ENCODE peak calls at places on chromosomes 16 and 17, in four cellular contexts. Z is A673, F is adrenal gland, E is kidney epithelial cell. M is an unnamed sample. For H3K36me3, the result is how much of the 10 kb centered on the place peaks cover.

GRCh38 chr17:3870871-3871306 is 22.0 kb downstream of the CAMKK1 start:
- DNase-seq in Z (peak), F (no peak), E (no peak), M (no peak)

GRCh38 chr16:72723781-72724180 is 324.1 kb downstream of the ZFHX3 start:
- DNase-seq in Z (no peak), F (no peak), E (no peak), M (no peak)

GRCh38 chr16:68833251-68833650 is 10.1 kb upstream of the TANGO6 start:
- DNase-seq in Z (no peak), F (no peak), E (no peak), M (no peak)

GRCh38 chr17:30160419-30161172 is 44.0 kb downstream of the NSRP1 start:
- DNase-seq in Z (no peak), F (no peak), E (no peak), M (no peak)

GRCh38 chr17:80523054-80523744 is 21.4 kb upstream of the RPTOR start:
- DNase-seq in Z (no peak), F (no peak), E (no peak), M (no peak)

GRCh38 chr17:21043296-21044232 is 753 bp upstream of the USP22 start:
- DNase-seq in Z (peak), F (peak), E (peak), M (peak)

GRCh38 chr17:13395872-13396271 is 205.9 kb downstream of the HS3ST3A1 start:
- DNase-seq in Z (no peak), F (no peak), E (no peak), M (no peak)

GRCh38 chr16:23999663-24000062 is 163.9 kb downstream of the PRKCB start:
- DNase-seq in Z (no peak), F (no peak), E (no peak), M (no peak)

GRCh38 chr17:3535253-3535995 is 22.2 kb downstream of the TRPV3 start:
- DNase-seq in Z (peak), F (no peak), E (no peak), M (peak)

GRCh38 chr17:63140255-63140654 is 174.2 kb downstream of the TANC2 start:
- DNase-seq in Z (peak), F (peak), E (no peak), M (peak)

GRCh38 chr17:37610971-37611370 is 1.8 kb upstream of the SYNRG start:
- DNase-seq in Z (no peak), F (no peak), E (no peak), M (no peak)

GRCh38 chr16:15775209-15775608 is 81.6 kb downstream of the MYH11 start:
- DNase-seq in Z (peak), F (no peak), E (no peak), M (peak)

GRCh38 chr16:49546059-49546458 is 172.5 kb downstream of the C16orf78 start:
- DNase-seq in Z (no peak), F (no peak), E (no peak), M (no peak)

GRCh38 chr16:72137380-72138063 is 34.4 kb downstream of the PMFBP1 start:
- DNase-seq in Z (no peak), F (no peak), E (no peak), M (no peak)

GRCh38 chr16:20897253-20897896 is 2.8 kb downstream of the DCUN1D3 start:
- DNase-seq in Z (no peak), F (peak), E (no peak), M (no peak)

GRCh38 chr17:39139137-39139516 is 12.3 kb downstream of the PLXDC1 start:
- DNase-seq in Z (no peak), F (no peak), E (no peak), M (no peak)

GRCh38 chr17:68710976-68711375 is 109.8 kb upstream of the FAM20A start:
- DNase-seq in Z (no peak), F (no peak), E (no peak), M (no peak)

GRCh38 chr16:81595676-81596292 is 151.2 kb downstream of the CMIP start:
- DNase-seq in Z (no peak), F (no peak), E (no peak), M (no peak)

GRCh38 chr16:75433732-75434413 is 570 bp upstream of the CFDP1 start:
- DNase-seq in Z (peak), F (peak), E (peak), M (peak)

GRCh38 chr17:45332989-45333701 is 16.3 kb upstream of the MAP3K14 start:
- DNase-seq in Z (no peak), F (peak), E (no peak), M (no peak)

GRCh38 chr16:82834156-82834758 is 207.5 kb downstream of the CDH13 start:
- DNase-seq in Z (no peak), F (no peak), E (no peak), M (no peak)

GRCh38 chr16:56669840-56670639 is 426 bp downstream of the MT1H start:
- DNase-seq in Z (no peak), F (no peak), E (no peak), M (no peak)

GRCh38 chr16:11719171-11719570 is 23.5 kb downstream of the TXNDC11 start:
- DNase-seq in Z (no peak), F (no peak), E (no peak), M (no peak)
- H3K36me3 ChIP-seq in Z (under half), F (under half), E (under half), M (under half)

DNA sequence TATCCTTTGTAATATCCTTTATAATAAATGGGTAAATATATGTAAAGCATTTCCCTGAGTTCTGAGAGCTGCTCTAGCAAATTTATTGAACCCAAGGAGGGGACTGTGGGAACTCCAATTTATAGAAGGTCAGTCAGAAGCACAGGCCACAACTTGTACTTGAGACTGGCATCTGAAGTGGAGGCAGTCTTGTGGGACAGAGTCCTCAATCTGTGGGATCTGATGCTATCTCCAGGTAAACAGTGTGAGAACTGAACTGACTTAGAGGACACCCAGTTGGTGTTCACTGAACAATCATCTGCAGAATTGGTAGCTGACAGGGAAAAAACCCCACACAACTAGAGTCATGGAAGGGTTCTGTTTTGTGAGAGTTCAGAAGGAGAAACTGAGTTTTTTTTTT is 34.0 kb downstream of the AKAP10 start:
- DNase-seq in Z (no peak), F (no peak), E (no peak), M (no peak)
- H3K36me3 ChIP-seq in Z (under half), F (under half), E (under half), M (under half)

DNA sequence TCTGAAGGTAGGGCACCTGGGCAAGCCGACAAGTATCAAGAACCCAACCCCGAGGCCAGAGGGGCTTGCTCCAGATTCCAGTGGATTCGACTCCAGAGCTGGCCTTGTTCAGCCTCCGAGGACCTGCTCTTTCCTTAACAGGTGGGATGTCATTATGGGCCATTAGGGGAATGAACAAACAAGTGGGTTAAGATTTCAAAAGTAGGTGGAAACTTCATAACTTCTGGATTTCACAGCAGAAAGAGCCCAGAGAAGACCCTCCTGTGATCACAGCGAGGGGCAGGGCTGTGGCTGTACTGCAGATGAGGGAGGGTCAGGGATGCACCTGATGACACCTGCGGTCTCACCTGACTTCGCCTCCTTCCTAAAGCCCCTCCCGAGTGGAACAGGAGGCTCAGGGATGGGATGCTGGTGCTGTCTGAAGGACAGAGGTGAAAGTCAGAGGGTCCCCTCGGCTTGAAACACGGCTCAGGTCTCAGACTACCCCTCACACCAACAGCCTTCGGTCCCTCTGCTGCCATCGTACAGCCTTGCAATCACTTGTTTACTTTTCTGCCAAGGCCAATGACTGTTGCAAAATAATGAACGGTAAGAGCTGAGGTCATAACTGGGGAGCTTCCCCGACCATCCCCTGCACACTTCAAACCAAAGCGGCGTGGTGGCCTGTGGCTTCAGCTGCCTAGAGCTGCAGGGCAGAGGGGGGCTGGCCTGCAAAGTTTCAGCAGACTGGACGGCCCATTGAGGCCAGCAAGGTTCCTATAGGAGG is 5.5 kb downstream of the PAM16 start:
- DNase-seq in Z (no peak), F (peak), E (no peak), M (no peak)
- H3K36me3 ChIP-seq in Z (under half), F (under half), E (under half), M (under half)

GRCh38 chr17:82266142-82266541 is 7.4 kb downstream of the CSNK1D start:
- DNase-seq in Z (no peak), F (no peak), E (no peak), M (no peak)
- H3K36me3 ChIP-seq in Z (half or more), F (half or more), E (under half), M (half or more)

DNA sequence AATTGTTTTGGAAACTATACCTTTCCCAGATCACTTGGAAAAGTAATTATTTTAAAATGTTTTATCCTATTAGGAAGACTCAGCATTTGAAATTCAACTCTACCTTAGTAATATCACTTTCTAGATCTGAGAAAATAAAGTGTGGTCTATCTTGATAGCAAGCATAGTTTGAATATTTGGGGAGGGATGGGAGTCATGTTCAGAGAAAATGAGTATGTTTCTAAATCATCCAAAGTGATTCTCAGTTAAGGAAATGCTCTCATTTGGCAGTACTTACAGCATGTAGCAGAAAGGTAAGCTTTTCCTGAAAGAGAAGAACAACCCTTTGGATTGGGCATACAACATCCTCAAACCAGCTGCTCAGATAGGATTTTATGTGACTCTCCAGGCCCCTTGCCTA is 6.9 kb downstream of the C17orf75 start:
- DNase-seq in Z (no peak), F (no peak), E (no peak), M (no peak)
- H3K36me3 ChIP-seq in Z (under half), F (under half), E (under half), M (under half)

DNA sequence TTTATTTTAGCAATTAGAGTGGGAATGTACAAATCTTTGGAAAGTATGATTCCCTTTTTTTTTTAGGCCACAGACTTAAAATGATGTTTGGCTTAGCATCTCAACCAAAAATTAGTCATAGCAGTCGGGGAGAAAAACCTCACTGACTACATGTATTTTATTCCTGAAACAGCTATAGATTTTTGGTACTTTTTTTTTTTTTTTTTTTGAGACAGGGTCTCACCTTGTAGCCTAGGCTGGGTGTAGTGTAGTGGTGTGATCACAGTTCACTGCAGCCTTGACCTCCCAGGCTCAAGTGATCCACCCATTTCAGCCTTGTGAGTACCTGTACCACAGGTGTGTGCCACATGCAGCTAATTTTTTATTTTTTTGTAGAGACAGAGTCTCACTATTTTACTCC is 23.4 kb downstream of the RNFT1 start:
- DNase-seq in Z (no peak), F (no peak), E (no peak), M (no peak)
- H3K36me3 ChIP-seq in Z (under half), F (half or more), E (under half), M (under half)

GRCh38 chr16:8625491-8626087 is 4.1 kb downstream of the METTL22 start:
- DNase-seq in Z (no peak), F (no peak), E (no peak), M (no peak)
- H3K36me3 ChIP-seq in Z (half or more), F (half or more), E (under half), M (under half)

GRCh38 chr17:1421470-1421869 is 21.4 kb upstream of the YWHAE start:
- DNase-seq in Z (no peak), F (no peak), E (no peak), M (no peak)
- H3K36me3 ChIP-seq in Z (under half), F (under half), E (under half), M (under half)

GRCh38 chr16:30979170-30980067 is 5.6 kb upstream of the HSD3B7 start:
- DNase-seq in Z (no peak), F (no peak), E (no peak), M (no peak)
- H3K36me3 ChIP-seq in Z (under half), F (half or more), E (under half), M (half or more)

GRCh38 chr17:75505640-75506039 is 9.7 kb downstream of the CASKIN2 start:
- DNase-seq in Z (no peak), F (peak), E (no peak), M (no peak)

GRCh38 chr17:75505152-75505409 is 10.3 kb downstream of the CASKIN2 start:
- DNase-seq in Z (no peak), F (no peak), E (no peak), M (no peak)

GRCh38 chr17:75506888-75507287 is 8.4 kb downstream of the CASKIN2 start:
- DNase-seq in Z (no peak), F (peak), E (no peak), M (no peak)

GRCh38 chr17:75507712-75508111 is 7.6 kb downstream of the CASKIN2 start:
- DNase-seq in Z (no peak), F (peak), E (no peak), M (no peak)

DNA sequence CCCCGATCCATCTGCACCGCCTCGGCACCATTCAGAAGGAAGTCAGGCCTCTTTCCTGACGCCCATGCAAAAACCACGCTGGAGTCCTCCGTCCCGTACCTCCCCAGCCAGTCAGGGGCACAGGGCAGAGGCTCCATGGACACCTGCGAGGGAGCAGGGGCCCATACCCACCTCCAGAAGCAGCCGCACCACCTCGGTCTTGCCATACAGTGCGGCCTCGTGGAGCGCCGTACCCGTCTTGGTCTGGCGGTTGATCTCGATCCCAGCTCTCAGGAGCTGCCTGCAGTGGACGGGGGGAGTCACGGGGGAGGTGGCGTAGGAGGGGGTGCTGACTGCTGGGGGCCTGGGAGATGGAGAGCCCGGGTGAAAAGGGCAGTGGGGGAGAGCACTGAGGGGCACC is 9.2 kb downstream of the CASKIN2 start:
- DNase-seq in Z (no peak), F (peak), E (no peak), M (no peak)
- H3K36me3 ChIP-seq in Z (under half), F (half or more), E (under half), M (under half)

M was measured in BE2C.